ENCODE peak calls at places on chromosomes 11 and 22, in nine cellular contexts. L, B, W, Y, A, U, P, T and F are unnamed samples.
A peak's percentile ranks its signal among the peaks of the same experiment; 100 is the strongest.

GRCh38 chr11:19763315-19763714 is 50.7 kb downstream of the NAV2 start:
- DNase-seq in L (no peak), Y (no peak), T (no peak), U (no peak), W (no peak), B (no peak), A (no peak), P (no peak), F (no peak)

GRCh38 chr11:103803062-103803461 is 233.4 kb upstream of the DDI1 start:
- DNase-seq in T (no peak), B (no peak), L (no peak), W (no peak), Y (no peak), A (peak; percentile 65), P (no peak), U (no peak), F (no peak)

GRCh38 chr22:45493286-45493771 is 9.4 kb upstream of the FBLN1 start:
- DNase-seq in A (peak; percentile 78), B (peak; percentile 15), T (no peak), U (no peak), P (no peak), Y (no peak), W (no peak), L (no peak), F (peak; percentile 61)

GRCh38 chr22:39073941-39074340 is 3.1 kb upstream of the APOBEC3G start:
- DNase-seq in B (no peak), T (no peak), Y (no peak), U (no peak), L (no peak), W (no peak), P (no peak), A (no peak), F (no peak)

GRCh38 chr11:131868769-131869482 is 498.5 kb downstream of the NTM start:
- DNase-seq in U (no peak), B (no peak), P (no peak), T (no peak), W (no peak), L (no peak), A (no peak), Y (no peak), F (no peak)

GRCh38 chr11:121802542-121802941 is 313.5 kb downstream of the BLID start:
- DNase-seq in U (peak; percentile 46), T (peak; percentile 43), P (no peak), L (no peak), Y (no peak), A (no peak), W (no peak), B (peak; percentile 59), F (no peak)

GRCh38 chr22:39363751-39364484 is 14.1 kb downstream of the SYNGR1 start:
- DNase-seq in T (peak; percentile 20), W (no peak), Y (no peak), L (no peak), U (no peak), B (no peak), A (peak; percentile 16), P (no peak), F (no peak)

GRCh38 chr11:105456950-105457349 is 152.9 kb upstream of the GRIA4 start:
- DNase-seq in T (peak; percentile 8), U (no peak), B (no peak), L (no peak), Y (no peak), A (no peak), P (no peak), W (no peak), F (no peak)

GRCh38 chr22:36027960-36028645 is 521 bp downstream of the RBFOX2 start:
- DNase-seq in B (no peak), P (peak; percentile 72), A (no peak), U (peak; percentile 36), Y (peak; percentile 52), L (peak; percentile 31), W (no peak), T (peak; percentile 94), F (peak; percentile 49)

GRCh38 chr11:77559686-77560425 is 29.9 kb upstream of the AQP11 start:
- DNase-seq in P (no peak), Y (peak; percentile 86), A (peak; percentile 47), B (no peak), L (no peak), U (no peak), W (peak; percentile 66), T (no peak), F (no peak)

DNA sequence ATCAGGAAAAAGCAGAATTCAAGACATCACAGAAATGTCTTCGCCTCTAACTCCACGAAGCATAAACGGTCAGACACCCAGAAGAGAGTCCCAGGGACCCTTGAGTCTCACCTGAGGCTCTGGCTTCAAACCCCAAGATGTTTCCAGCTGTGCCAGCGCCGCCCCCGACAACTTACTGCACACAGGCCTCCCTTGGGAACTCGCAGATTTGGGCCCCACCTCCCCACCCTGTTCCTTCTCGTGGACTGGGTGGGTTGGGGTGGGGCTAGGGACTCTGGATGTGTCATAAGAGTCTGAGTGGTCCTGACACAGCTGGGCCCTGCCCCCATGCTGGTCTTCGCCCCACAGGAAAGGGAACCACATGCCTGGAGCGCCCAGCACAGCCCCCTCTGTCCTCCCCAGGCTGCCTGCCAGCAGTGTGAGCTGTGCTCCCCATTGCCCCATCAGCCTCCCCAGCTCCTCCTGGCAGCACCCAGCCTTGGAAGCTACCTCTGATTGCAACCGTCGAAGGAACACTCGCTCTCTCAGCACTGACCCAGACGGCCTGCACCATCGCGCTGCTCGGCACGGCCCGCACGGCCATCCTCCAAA is 147.5 kb downstream of the CRYBB2 start:
- DNase-seq in T (no peak), L (no peak), P (no peak), W (no peak), U (no peak), Y (no peak), A (no peak), B (peak; percentile 28), F (peak; percentile 52)
- H3K4me1 ChIP-seq in T (no peaks in the 10 kb centered on the region), L (no peaks in the 10 kb centered on the region), P (peaks cover 2% of the 10 kb centered on the region), W (peaks cover 8% of the 10 kb centered on the region), U (peaks cover 33% of the 10 kb centered on the region), Y (peaks cover 9% of the 10 kb centered on the region), A (no peaks in the 10 kb centered on the region), B (peaks cover 43% of the 10 kb centered on the region), F (no peaks in the 10 kb centered on the region)

GRCh38 chr11:18634140-18635032 is at the start of gene SPTY2D1:
- DNase-seq in B (peak; percentile 100), T (peak; percentile 100), A (peak; percentile 100), L (peak; percentile 99), Y (peak; percentile 98), U (peak; percentile 100), P (peak; percentile 97), W (peak; percentile 85), F (peak; percentile 99)

GRCh38 chr11:18633256-18634139 is 644 bp downstream of the SPTY2D1 start:
- DNase-seq in P (no peak), U (peak; percentile 10), Y (no peak), A (peak; percentile 13), W (no peak), B (no peak), L (no peak), T (no peak), F (no peak)

GRCh38 chr11:18632841-18633240 is 1.3 kb downstream of the SPTY2D1 start:
- DNase-seq in B (no peak), L (no peak), A (no peak), Y (peak; percentile 28), W (no peak), U (no peak), P (no peak), T (no peak), F (no peak)
- H3K4me3 ChIP-seq in B (peak overlapping the region; percentile 98), L (no peak overlapping the region), A (peak overlapping the region; percentile 91), Y (peak overlapping the region; percentile 86), W (peak overlapping the region; percentile 90), U (peak overlapping the region; percentile 79), P (no peak overlapping the region), T (peak overlapping the region; percentile 96), F (peak overlapping the region; percentile 89)

GRCh38 chr11:99501655-99502054 is 480.9 kb downstream of the CNTN5 start:
- DNase-seq in U (no peak), T (no peak), L (no peak), Y (peak; percentile 55), W (no peak), B (no peak), A (no peak), P (no peak), F (no peak)

GRCh38 chr11:99505831-99506230 is 485.1 kb downstream of the CNTN5 start:
- DNase-seq in B (no peak), L (no peak), U (no peak), P (no peak), T (no peak), Y (no peak), A (no peak), W (no peak), F (no peak)

GRCh38 chr11:99509863-99510262 is 489.1 kb downstream of the CNTN5 start:
- DNase-seq in L (no peak), U (no peak), W (no peak), B (no peak), Y (no peak), A (no peak), T (no peak), P (no peak), F (no peak)

DNA sequence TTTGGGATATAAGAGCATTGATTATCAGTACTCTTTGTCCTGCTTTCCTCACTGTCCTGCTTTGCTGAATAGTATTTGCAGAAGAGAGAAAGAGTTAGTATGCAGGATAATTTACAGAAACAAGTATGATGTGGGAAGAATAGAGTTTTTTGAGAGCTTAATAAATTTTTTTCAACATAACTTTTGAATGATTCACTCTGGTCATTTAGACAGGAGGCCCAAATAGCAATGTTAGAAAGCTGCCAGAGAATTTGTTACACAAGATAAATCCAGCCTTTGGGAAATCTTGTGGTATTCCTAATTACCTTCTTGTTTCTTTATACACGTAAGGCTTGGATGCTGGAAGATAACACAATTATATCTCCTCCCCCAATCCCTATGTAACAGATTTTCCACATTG is 484.6 kb downstream of the CNTN5 start:
- DNase-seq in P (no peak), T (no peak), W (no peak), Y (peak; percentile 41), U (no peak), A (peak; percentile 90), L (no peak), B (no peak), F (no peak)
- H3K27me3 ChIP-seq in P (no peaks in the 10 kb centered on the region), T (no peaks in the 10 kb centered on the region), W (no peaks in the 10 kb centered on the region), Y (no peaks in the 10 kb centered on the region), U (no peaks in the 10 kb centered on the region), A (no peaks in the 10 kb centered on the region), L (no peaks in the 10 kb centered on the region), B (no peaks in the 10 kb centered on the region), F (no peaks in the 10 kb centered on the region)

GRCh38 chr11:128448981-128449713 is 138.2 kb downstream of the ETS1 start:
- DNase-seq in B (no peak), W (no peak), L (no peak), Y (no peak), P (no peak), T (no peak), U (no peak), A (peak; percentile 62), F (no peak)

GRCh38 chr11:128450882-128451647 is 136.3 kb downstream of the ETS1 start:
- DNase-seq in Y (no peak), T (no peak), W (no peak), L (no peak), A (no peak), P (no peak), U (no peak), B (no peak), F (no peak)

GRCh38 chr11:128451651-128452470 is 135.5 kb downstream of the ETS1 start:
- DNase-seq in P (no peak), A (peak; percentile 92), W (no peak), U (peak; percentile 74), T (peak; percentile 36), B (peak; percentile 74), L (peak; percentile 55), Y (no peak), F (peak; percentile 77)

GRCh38 chr11:128448487-128448886 is 138.9 kb downstream of the ETS1 start:
- DNase-seq in Y (peak; percentile 100), W (peak; percentile 46), L (no peak), P (no peak), B (no peak), T (no peak), A (no peak), U (no peak), F (no peak)

GRCh38 chr11:128447233-128447632 is 140.1 kb downstream of the ETS1 start:
- DNase-seq in T (no peak), W (no peak), Y (no peak), U (no peak), B (no peak), A (no peak), P (no peak), L (no peak), F (no peak)
- H3K4me1 ChIP-seq in T (peaks cover 4% of the 10 kb centered on the region), W (peaks cover 16% of the 10 kb centered on the region), Y (peaks cover 23% of the 10 kb centered on the region), U (no peaks in the 10 kb centered on the region), B (peaks cover 9% of the 10 kb centered on the region), A (no peaks in the 10 kb centered on the region), P (peaks cover 3% of the 10 kb centered on the region), L (no peaks in the 10 kb centered on the region), F (peaks cover 17% of the 10 kb centered on the region)